ENCODE peak calls at places on chromosome 4, in seven cellular contexts. X is Peyer's patch, Y is SK-N-MC, W is heart right ventricle, I is mammary epithelial cell, C is GM23338, O is neural progenitor cell. A is an unnamed sample.

GRCh38 chr4:19580090-19580489 is 671.6 kb upstream of the SLIT2 start:
- DNase-seq in Y (peak; percentile 12), X (no peak), W (peak; percentile 5), I (peak; percentile 2), O (no peak), C (no peak), A (no peak)

GRCh38 chr4:174930895-174931294 is 12.7 kb downstream of the ADAM29 start:
- DNase-seq in C (no peak), I (no peak), O (no peak), Y (no peak), X (no peak), W (no peak), A (no peak)

GRCh38 chr4:109649872-109650271 is 53.4 kb downstream of the CASP6 start:
- DNase-seq in X (no peak), W (no peak), Y (no peak), I (no peak), C (no peak), O (no peak), A (no peak)

GRCh38 chr4:176778491-176778890 is 14.2 kb downstream of the VEGFC start:
- DNase-seq in C (no peak), I (peak; percentile 39), O (no peak), Y (no peak), X (no peak), W (no peak), A (no peak)

GRCh38 chr4:13538427-13538973 is 5.8 kb downstream of the NKX3-2 start:
- DNase-seq in C (no peak), X (no peak), Y (no peak), I (no peak), W (no peak), O (no peak), A (no peak)

GRCh38 chr4:89283226-89283974 is 24.2 kb downstream of the GPRIN3 start:
- DNase-seq in I (peak; percentile 61), Y (no peak), O (no peak), X (peak; percentile 70), W (no peak), C (no peak), A (no peak)

GRCh38 chr4:63717384-63717783 is 691.9 kb downstream of the TECRL start:
- DNase-seq in C (peak; percentile 46), O (peak; percentile 41), Y (peak; percentile 34), X (no peak), I (no peak), W (no peak), A (no peak)

GRCh38 chr4:29972121-29972520 is 748.0 kb upstream of the PCDH7 start:
- DNase-seq in C (no peak), Y (no peak), O (no peak), I (no peak), X (no peak), W (no peak), A (no peak)

GRCh38 chr4:71270901-71271300 is 67.9 kb upstream of the SLC4A4 start:
- DNase-seq in W (no peak), X (peak; percentile 64), I (no peak), C (peak; percentile 63), O (peak; percentile 36), Y (no peak), A (no peak)

GRCh38 chr4:186204611-186205144 is 13.3 kb downstream of the CYP4V2 start:
- DNase-seq in X (peak; percentile 76), O (no peak), I (no peak), W (no peak), Y (no peak), C (no peak), A (no peak)

GRCh38 chr4:123102897-123103489 is 180.6 kb upstream of the NUDT6 start:
- DNase-seq in Y (no peak), C (peak; percentile 59), W (no peak), X (no peak), I (peak; percentile 40), O (peak; percentile 44), A (no peak)

GRCh38 chr4:110480031-110480549 is 4.1 kb downstream of the ENPEP start:
- DNase-seq in Y (no peak), X (no peak), I (peak; percentile 4), C (peak; percentile 35), W (peak; percentile 11), O (no peak), A (no peak)

GRCh38 chr4:153131478-153132069 is 72.7 kb upstream of the TRIM2 start:
- DNase-seq in I (no peak), O (no peak), W (no peak), C (peak; percentile 41), X (no peak), Y (no peak), A (peak; percentile 78)

GRCh38 chr4:36138221-36138620 is 106.1 kb downstream of the ARAP2 start:
- DNase-seq in W (no peak), X (no peak), Y (no peak), C (no peak), I (peak; percentile 70), O (no peak), A (no peak)

GRCh38 chr4:117249333-117249732 is 164.0 kb upstream of the TRAM1L1 start:
- DNase-seq in X (no peak), Y (no peak), C (no peak), O (no peak), W (no peak), I (no peak), A (no peak)

GRCh38 chr4:96593422-96593821 is 753.5 kb downstream of the PDHA2 start:
- DNase-seq in W (no peak), X (no peak), I (no peak), O (no peak), Y (no peak), C (no peak), A (no peak)

DNA sequence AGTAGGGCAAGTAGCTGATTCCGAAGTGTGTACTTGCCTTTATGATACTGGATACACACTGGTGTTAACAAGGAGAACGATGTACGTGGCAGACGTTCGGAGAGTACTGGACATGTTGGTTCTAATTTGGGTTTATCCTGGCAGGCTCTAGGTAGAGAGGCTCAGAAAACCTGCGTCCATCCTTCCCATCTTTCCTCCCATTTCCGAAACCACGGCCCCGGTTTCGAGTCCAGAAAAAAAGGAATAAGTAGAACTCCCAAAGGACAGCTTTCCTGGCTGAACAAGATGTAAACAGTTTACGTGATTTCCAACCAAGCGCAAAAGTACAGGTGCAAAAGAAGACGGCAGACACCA is 324 bp upstream of the SLC30A9 start:
- DNase-seq in X (no peak), O (no peak), Y (no peak), C (no peak), I (no peak), W (no peak), A (no peak)
- H3K27ac ChIP-seq in X (peak overlapping the region; percentile 69), O (no peak overlapping the region), Y (no peak overlapping the region), C (peak overlapping the region; percentile 30), I (peak overlapping the region; percentile 80), W (peak overlapping the region; percentile 89), A (no peak overlapping the region)

GRCh38 chr4:56656346-56656643 is 24.8 kb downstream of the HOPX start:
- DNase-seq in Y (no peak), X (peak; percentile 72), W (peak; percentile 8), I (no peak), O (peak; percentile 43), C (peak; percentile 49), A (peak; percentile 36)
- H3K27ac ChIP-seq in Y (no peak overlapping the region), X (peak overlapping the region; percentile 84), W (no peak overlapping the region), I (no peak overlapping the region), O (no peak overlapping the region), C (no peak overlapping the region), A (peak overlapping the region; percentile 33)

DNA sequence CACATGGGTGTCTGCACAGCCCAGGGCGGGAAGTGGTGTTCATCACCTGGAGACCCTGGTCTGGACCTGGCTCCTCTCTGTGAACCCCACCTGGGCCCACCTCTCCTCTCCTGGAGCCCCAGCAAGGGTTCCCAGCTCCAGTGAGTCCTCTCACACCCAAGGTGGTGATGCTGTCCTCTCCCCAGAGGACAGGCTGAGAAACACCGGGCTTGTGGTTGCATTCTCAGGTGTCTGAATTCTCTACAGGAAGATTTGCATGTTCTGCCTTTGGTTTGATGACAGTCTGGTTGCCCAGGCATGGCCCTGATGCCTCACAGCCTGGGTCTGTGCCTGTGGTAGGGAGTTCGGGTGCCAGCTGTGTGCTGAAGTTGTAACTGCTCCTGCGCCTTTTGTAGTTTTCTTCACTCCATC is 3.8 kb downstream of the MAEA start:
- DNase-seq in Y (no peak), O (no peak), C (no peak), I (no peak), W (no peak), X (no peak), A (no peak)
- H3K27ac ChIP-seq in Y (no peak overlapping the region), O (no peak overlapping the region), C (peak overlapping the region; percentile 50), I (no peak overlapping the region), W (peak overlapping the region; percentile 6), X (no peak overlapping the region), A (no peak overlapping the region)

GRCh38 chr4:6476893-6477292 is 4.5 kb upstream of the PPP2R2C start:
- DNase-seq in I (no peak), O (no peak), Y (no peak), X (peak; percentile 19), W (no peak), C (no peak), A (no peak)
- H3K27ac ChIP-seq in I (no peak overlapping the region), O (no peak overlapping the region), Y (no peak overlapping the region), X (no peak overlapping the region), W (no peak overlapping the region), C (no peak overlapping the region), A (no peak overlapping the region)

DNA sequence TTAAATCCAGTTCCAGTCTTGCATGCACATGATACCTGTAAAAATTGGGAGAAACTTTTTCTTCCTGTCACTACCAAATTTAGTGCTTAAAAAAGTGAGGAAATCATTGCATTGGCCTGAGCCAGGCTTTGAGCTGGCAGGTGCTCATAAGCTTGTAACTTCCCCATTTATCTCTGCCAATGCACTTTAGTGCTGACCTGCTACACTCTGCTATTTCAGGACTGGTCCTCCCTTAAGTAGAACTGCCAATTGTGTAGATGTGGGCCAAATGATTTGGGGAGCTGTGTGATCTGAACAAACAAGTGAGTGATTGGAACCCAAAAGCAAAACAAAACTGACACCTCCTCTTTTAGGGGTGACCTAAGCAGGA is 51.8 kb downstream of the ZNF827 start:
- DNase-seq in Y (no peak), O (no peak), I (no peak), X (no peak), W (no peak), C (no peak), A (no peak)
- H3K27ac ChIP-seq in Y (no peak overlapping the region), O (no peak overlapping the region), I (no peak overlapping the region), X (no peak overlapping the region), W (peak overlapping the region; percentile 72), C (peak overlapping the region; percentile 95), A (no peak overlapping the region)

DNA sequence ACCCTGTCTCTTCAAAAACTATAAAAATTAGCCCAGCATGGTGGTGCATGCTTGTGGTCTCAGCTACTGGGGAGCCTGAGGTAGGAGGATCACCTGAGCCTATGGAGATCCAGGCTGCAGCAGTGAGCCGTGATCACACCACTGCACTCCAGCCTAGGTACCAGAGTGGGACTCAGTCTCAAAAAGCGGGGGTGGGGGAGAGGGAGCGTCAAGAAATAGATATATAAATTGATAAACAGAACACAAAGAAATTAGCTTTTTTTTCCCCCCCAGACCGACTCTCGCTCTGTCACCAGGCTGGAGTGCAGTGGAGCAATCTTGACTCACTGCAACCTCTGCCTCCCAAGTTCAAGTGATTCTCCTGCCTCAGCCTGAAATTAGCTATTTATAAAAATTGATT is 14.1 kb downstream of the PDS5A start:
- DNase-seq in X (peak; percentile 42), Y (no peak), W (no peak), O (no peak), I (no peak), C (no peak), A (no peak)
- H3K27ac ChIP-seq in X (no peak overlapping the region), Y (no peak overlapping the region), W (no peak overlapping the region), O (no peak overlapping the region), I (no peak overlapping the region), C (no peak overlapping the region), A (no peak overlapping the region)